ENCODE peak calls at places on chromosome 21, in six cellular contexts. Z is IMR-90, I is endothelial cell of umbilical vein, S is body of pancreas, U is H9, C is uterus. Y is an unnamed sample.
A peak's percentile ranks its signal among the peaks of the same experiment; 100 is the strongest.

GRCh38 chr21:43694437-43695079 is 24.4 kb upstream of the PDXK start:
- DNase-seq in C (no peak), U (no peak), I (no peak), Z (no peak), S (no peak), Y (no peak)

GRCh38 chr21:30434033-30434631 is 4.1 kb downstream of the KRTAP13-4 start:
- DNase-seq in C (no peak), I (no peak), U (peak; percentile 76), Z (no peak), S (peak; percentile 41), Y (peak; percentile 33)

GRCh38 chr21:26946744-26947446 is 20.0 kb downstream of the ADAMTS5 start:
- DNase-seq in I (no peak), U (no peak), C (no peak), S (no peak), Z (no peak), Y (no peak)

GRCh38 chr21:9760398-9761074 is 760.8 kb upstream of the TPTE start:
- DNase-seq in I (no peak), Z (no peak), S (no peak), C (no peak), U (no peak), Y (no peak)

GRCh38 chr21:45433911-45434644 is 29.1 kb downstream of the COL18A1 start:
- DNase-seq in I (no peak), Z (no peak), S (no peak), U (no peak), C (no peak), Y (no peak)

GRCh38 chr21:20999567-21000169 is 1.5 kb downstream of the NCAM2 start:
- DNase-seq in C (no peak), U (peak; percentile 32), Z (peak; percentile 49), S (peak; percentile 29), I (peak; percentile 46), Y (peak; percentile 54)

GRCh38 chr21:37916795-37917142 is 512 bp upstream of the KCNJ6 start:
- DNase-seq in C (no peak), I (no peak), U (peak; percentile 83), Z (no peak), S (peak; percentile 11), Y (peak; percentile 34)

GRCh38 chr21:25215698-25216384 is 391.4 kb downstream of the MRPL39 start:
- DNase-seq in C (no peak), S (no peak), U (no peak), I (no peak), Z (no peak), Y (no peak)

GRCh38 chr21:16752109-16752508 is 760.7 kb upstream of the CXADR start:
- DNase-seq in I (no peak), U (no peak), Z (no peak), S (no peak), C (no peak), Y (no peak)

GRCh38 chr21:42666918-42667317 is 13.5 kb downstream of the PDE9A start:
- DNase-seq in I (no peak), Z (no peak), S (no peak), C (no peak), U (no peak), Y (no peak)

GRCh38 chr21:38352536-38353219 is 95.9 kb downstream of the KCNJ15 start:
- DNase-seq in U (peak; percentile 66), I (peak; percentile 76), Z (peak; percentile 76), C (no peak), S (peak; percentile 72), Y (peak; percentile 29)

GRCh38 chr21:32257952-32258785 is 20.7 kb downstream of the MIS18A start:
- DNase-seq in I (peak; percentile 80), S (peak; percentile 86), C (peak; percentile 65), Z (peak; percentile 85), U (peak; percentile 68), Y (peak; percentile 80)

GRCh38 chr21:27584266-27584665 is 617.4 kb upstream of the ADAMTS5 start:
- DNase-seq in I (no peak), C (no peak), S (no peak), Z (no peak), U (no peak), Y (no peak)

GRCh38 chr21:24658016-24658415 is 949.3 kb downstream of the MRPL39 start:
- DNase-seq in Z (no peak), C (no peak), S (no peak), I (no peak), U (no peak), Y (no peak)

GRCh38 chr21:38798481-38798882 is 7.2 kb upstream of the ETS2 start:
- DNase-seq in Z (no peak), C (no peak), S (no peak), U (peak; percentile 57), I (no peak), Y (peak; percentile 69)

GRCh38 chr21:42864812-42865211 is 14.5 kb downstream of the WDR4 start:
- DNase-seq in S (no peak), I (no peak), U (no peak), C (no peak), Z (no peak), Y (no peak)

GRCh38 chr21:40562603-40563002 is 284.4 kb downstream of the DSCAM start:
- DNase-seq in Z (no peak), U (no peak), C (no peak), S (no peak), I (no peak), Y (no peak)

GRCh38 chr21:27813750-27814149 is 846.9 kb upstream of the ADAMTS5 start:
- DNase-seq in C (no peak), Z (no peak), U (no peak), I (no peak), S (no peak), Y (peak; percentile 44)

GRCh38 chr21:44919913-44920693 is 596 bp downstream of the ITGB2 start:
- DNase-seq in S (no peak), Z (no peak), I (no peak), C (no peak), U (no peak), Y (no peak)

DNA sequence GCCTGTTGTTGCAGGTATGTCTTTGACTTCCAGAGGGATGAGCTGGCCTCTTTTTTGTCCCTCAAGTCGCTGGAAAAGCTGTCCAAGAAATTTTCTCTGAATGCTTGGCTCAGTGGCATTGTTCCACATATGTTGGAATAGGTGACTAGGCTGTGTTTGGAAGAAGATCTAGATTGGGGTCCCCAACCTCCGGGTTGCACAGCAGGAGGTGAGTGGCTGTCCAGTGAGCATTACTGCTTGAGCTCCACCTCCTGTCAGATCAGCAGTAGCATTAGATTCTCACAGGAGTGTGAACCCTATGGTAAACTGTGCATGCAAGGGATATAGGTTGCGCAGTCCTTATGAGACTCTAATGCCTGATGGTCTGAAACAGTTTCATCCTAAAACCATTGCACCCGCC is 18.1 kb downstream of the BACH1 start:
- DNase-seq in S (no peak), U (no peak), C (no peak), I (no peak), Z (no peak), Y (no peak)
- H3K4me1 ChIP-seq in S (peaks cover 61% of the 10 kb centered on the region), U (no peaks in the 10 kb centered on the region), C (peaks cover 5% of the 10 kb centered on the region), I (peaks cover 19% of the 10 kb centered on the region), Z (peaks cover 29% of the 10 kb centered on the region), Y (no peaks in the 10 kb centered on the region)

GRCh38 chr21:34528131-34528561 is 16.1 kb upstream of the KCNE1 start:
- DNase-seq in U (no peak), Z (peak; percentile 51), I (no peak), C (no peak), S (no peak), Y (no peak)
- TF ChIP-seq CTCF in U (no peak), Z (no peak), I (no peak), C (no peak), S (no peak), Y (no peak)

DNA sequence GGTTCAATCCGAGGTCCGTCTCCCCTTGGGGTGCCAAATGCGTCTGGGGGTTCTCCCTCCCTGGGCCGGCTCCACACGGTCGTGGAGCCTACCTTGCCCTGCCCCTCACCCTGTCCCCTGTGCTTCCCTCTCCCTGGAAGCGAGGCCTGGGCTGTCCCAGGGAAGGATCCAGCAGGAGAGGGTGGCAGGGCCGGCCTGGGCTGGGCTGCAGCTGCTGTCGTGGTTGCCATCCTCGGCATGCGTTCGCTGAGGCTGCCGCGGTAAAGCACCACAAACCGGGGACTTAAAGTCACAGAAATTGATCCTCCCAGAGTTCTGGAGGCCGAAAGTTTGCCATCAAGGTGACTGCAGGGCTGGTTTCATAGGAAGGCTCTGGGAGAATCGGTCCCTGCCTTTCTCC is 123.0 kb upstream of the TMPRSS2 start:
- DNase-seq in S (no peak), Z (no peak), C (no peak), I (no peak), U (no peak), Y (no peak)
- H3K4me1 ChIP-seq in S (peaks cover 6% of the 10 kb centered on the region), Z (peaks cover 5% of the 10 kb centered on the region), C (no peaks in the 10 kb centered on the region), I (no peaks in the 10 kb centered on the region), U (no peaks in the 10 kb centered on the region), Y (no peaks in the 10 kb centered on the region)

GRCh38 chr21:36385909-36386642 is 884 bp downstream of the CHAF1B start:
- DNase-seq in I (peak; percentile 18), C (peak; percentile 19), S (no peak), U (no peak), Z (peak; percentile 11), Y (no peak)

GRCh38 chr21:36388076-36388475 is 2.9 kb downstream of the CHAF1B start:
- DNase-seq in I (no peak), S (no peak), Z (no peak), U (no peak), C (no peak), Y (no peak)

GRCh38 chr21:36384885-36385232 is 333 bp upstream of the CHAF1B start:
- DNase-seq in U (no peak), Z (no peak), C (no peak), I (no peak), S (no peak), Y (no peak)

GRCh38 chr21:36385233-36385908 is at the start of gene CHAF1B:
- DNase-seq in C (peak; percentile 83), Z (peak; percentile 65), S (peak; percentile 92), I (peak; percentile 79), U (peak; percentile 83), Y (peak; percentile 92)

GRCh38 chr21:36388835-36389234 is 3.6 kb downstream of the CHAF1B start:
- DNase-seq in I (no peak), C (no peak), S (peak; percentile 47), U (peak; percentile 64), Z (peak; percentile 54), Y (no peak)
- TF ChIP-seq CTCF in I (no peak), C (no peak), S (peak; percentile 32), U (peak; percentile 46), Z (peak; percentile 20), Y (no peak)

DNA sequence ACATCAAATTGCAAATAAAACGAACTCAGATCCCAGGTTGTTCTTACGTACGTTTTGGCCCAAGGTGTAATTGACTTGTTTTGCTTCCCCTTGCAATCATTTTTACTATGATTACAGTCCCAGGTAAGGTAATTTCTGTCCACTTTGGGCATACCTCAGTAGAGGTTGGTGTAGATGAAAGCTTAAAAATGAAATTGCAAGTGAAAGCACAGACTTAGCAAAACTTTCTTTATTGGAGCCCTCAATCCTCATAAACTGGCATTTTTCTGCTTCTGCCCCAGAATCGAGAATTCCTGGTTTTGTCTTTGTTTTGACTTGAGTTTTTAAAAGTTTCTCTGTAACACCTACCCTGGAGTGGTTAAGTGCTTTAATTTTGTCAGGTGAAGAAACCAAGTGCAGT is 9.4 kb downstream of the MRPS6 start:
- DNase-seq in Z (no peak), I (no peak), U (no peak), S (no peak), C (no peak), Y (no peak)
- H3K4me1 ChIP-seq in Z (peaks cover 4% of the 10 kb centered on the region), I (no peaks in the 10 kb centered on the region), U (peaks cover 14% of the 10 kb centered on the region), S (peaks cover 36% of the 10 kb centered on the region), C (peaks cover 6% of the 10 kb centered on the region), Y (no peaks in the 10 kb centered on the region)

Y was measured in BE2C.